ENCODE peak calls at places on chromosomes 11 and 22, in eight cellular contexts. E is HCT116, X is A549, K is endothelial cell of umbilical vein, R is K562, G is SK-N-SH, C is GM12878, N is H1. T is an unnamed sample.

GRCh38 chr11:123054301-123055065 is 7.5 kb downstream of the HSPA8 start:
- DNase-seq in E (peak), X (peak), K (peak), R (peak), G (peak), C (no peak), N (no peak), T (peak)

GRCh38 chr11:74307409-74307808 is 4.0 kb downstream of the P4HA3 start:
- DNase-seq in E (no peak), X (no peak), K (peak), R (no peak), G (peak), C (no peak), N (no peak), T (no peak)

GRCh38 chr22:36765131-36765942 is 10.6 kb downstream of the IFT27 start:
- DNase-seq in E (no peak), X (no peak), K (no peak), R (no peak), G (no peak), C (no peak), N (no peak), T (no peak)

GRCh38 chr22:38455530-38456271 is 702 bp upstream of the KCNJ4 start:
- DNase-seq in E (no peak), X (no peak), K (no peak), R (peak), G (peak), C (no peak), N (peak), T (no peak)

GRCh38 chr11:117238221-117238620 is 5.8 kb downstream of the RNF214 start:
- DNase-seq in E (no peak), X (no peak), K (no peak), R (no peak), G (no peak), C (no peak), N (no peak), T (no peak)

GRCh38 chr11:1257916-1258315 is 35.0 kb downstream of the MUC5B start:
- DNase-seq in E (no peak), X (no peak), K (no peak), R (no peak), G (no peak), C (no peak), N (no peak), T (no peak)

GRCh38 chr11:59545179-59546020 is 34.1 kb downstream of the OR4D9 start:
- DNase-seq in E (peak), X (peak), K (peak), R (peak), G (no peak), C (no peak), N (no peak), T (no peak)

GRCh38 chr11:127451852-127452251 is 451.3 kb upstream of the KIRREL3 start:
- DNase-seq in E (no peak), X (no peak), K (no peak), R (no peak), G (no peak), C (no peak), N (no peak), T (no peak)

GRCh38 chr11:75262961-75263852 is 22.6 kb downstream of the TPBGL start:
- DNase-seq in E (no peak), X (no peak), K (peak), R (no peak), G (no peak), C (no peak), N (no peak), T (no peak)

GRCh38 chr11:131688056-131688693 is 317.8 kb downstream of the NTM start:
- DNase-seq in E (no peak), X (peak), K (peak), R (peak), G (peak), C (no peak), N (peak), T (peak)

GRCh38 chr22:18968011-18968749 is 32.1 kb upstream of the PRODH start:
- DNase-seq in E (no peak), X (no peak), K (no peak), R (peak), G (no peak), C (no peak), N (peak), T (no peak)

GRCh38 chr11:122748968-122749687 is 89.2 kb upstream of the CRTAM start:
- DNase-seq in E (no peak), X (no peak), K (peak), R (no peak), G (no peak), C (peak), N (no peak), T (no peak)

GRCh38 chr11:70498171-70498571 is 99.8 kb downstream of the CTTN start:
- DNase-seq in E (no peak), X (no peak), K (no peak), R (no peak), G (no peak), C (no peak), N (no peak), T (no peak)

GRCh38 chr22:37747090-37747714 is 50.4 kb downstream of the TRIOBP start:
- DNase-seq in E (no peak), X (no peak), K (peak), R (peak), G (peak), C (no peak), N (no peak), T (no peak)

DNA sequence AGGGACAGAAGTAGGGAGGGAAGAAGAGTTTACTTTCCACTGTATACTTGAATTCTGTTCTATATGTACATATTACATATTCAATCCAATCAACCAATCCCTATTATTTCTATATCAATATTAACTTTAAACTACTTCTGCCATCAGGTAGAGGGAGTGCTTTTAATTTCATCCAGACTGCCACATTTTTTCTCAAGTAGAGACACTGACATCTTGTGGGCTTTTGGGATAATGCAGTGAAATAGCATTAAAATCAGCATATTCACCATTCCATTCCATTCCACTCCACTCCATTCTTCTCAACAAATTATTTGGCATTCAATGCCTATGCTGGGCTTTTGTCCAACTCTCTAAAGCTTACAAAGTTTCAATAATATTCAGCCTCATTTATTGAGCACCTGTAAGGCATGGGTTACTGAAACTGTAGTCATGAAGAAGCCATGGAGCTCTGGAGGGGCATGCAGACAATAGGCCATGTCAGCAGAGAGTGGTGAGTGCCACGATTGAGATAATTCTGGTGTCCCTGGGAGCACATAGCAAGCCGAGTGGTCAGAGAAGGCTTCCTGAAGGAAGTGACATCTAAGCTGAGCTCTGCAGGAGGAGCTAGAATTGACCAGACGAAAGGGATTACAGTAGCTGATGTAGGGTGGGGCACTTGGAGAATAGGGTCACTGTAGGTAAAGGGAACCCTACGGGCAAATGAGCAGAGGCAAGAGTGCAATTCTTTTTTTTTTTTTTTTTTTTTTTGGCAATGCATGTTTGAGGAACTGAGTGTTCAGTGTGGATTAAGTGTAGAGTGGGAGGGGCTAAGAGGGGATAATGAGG is 12.8 kb upstream of the CLPB start:
- DNase-seq in E (peak), X (peak), K (peak), R (peak), G (peak), C (no peak), N (no peak), T (peak)
- TF ChIP-seq MAX in E (no peak), X (no peak), K (no peak), R (no peak), G (no peak), C (no peak), N (no peak), T (no peak)

GRCh38 chr22:44164031-44164430 is 16.7 kb upstream of the PARVG start:
- DNase-seq in E (no peak), X (no peak), K (no peak), R (no peak), G (no peak), C (no peak), N (no peak), T (no peak)
- H3K4me2 ChIP-seq in E (no peak), X (no peak), K (no peak), R (no peak), G (no peak), C (no peak), N (no peak), T (no peak)

GRCh38 chr22:48819991-48820390 is 1007.7 kb downstream of the BRD1 start:
- DNase-seq in E (no peak), X (no peak), K (no peak), R (no peak), G (no peak), C (no peak), N (no peak), T (no peak)

GRCh38 chr22:48821346-48822186 is 1006.1 kb downstream of the BRD1 start:
- DNase-seq in E (no peak), X (no peak), K (no peak), R (no peak), G (no peak), C (no peak), N (no peak), T (no peak)

GRCh38 chr22:48822278-48823233 is 1005.1 kb downstream of the BRD1 start:
- DNase-seq in E (no peak), X (no peak), K (no peak), R (no peak), G (no peak), C (no peak), N (no peak), T (no peak)

GRCh38 chr22:48819232-48819631 is 1008.4 kb downstream of the BRD1 start:
- DNase-seq in E (no peak), X (no peak), K (no peak), R (no peak), G (no peak), C (no peak), N (no peak), T (no peak)

GRCh38 chr22:48820481-48821345 is 1007.0 kb downstream of the BRD1 start:
- DNase-seq in E (no peak), X (no peak), K (no peak), R (no peak), G (no peak), C (no peak), N (no peak), T (no peak)
- TF ChIP-seq MAX in E (no peak), X (no peak), K (no peak), R (no peak), G (no peak), C (no peak), N (no peak), T (no peak)

GRCh38 chr11:66118847-66119246 is 48.8 kb downstream of the PACS1 start:
- DNase-seq in E (no peak), X (no peak), K (no peak), R (no peak), G (no peak), C (no peak), N (no peak), T (no peak)

GRCh38 chr11:66112640-66113098 is 42.6 kb downstream of the PACS1 start:
- DNase-seq in E (no peak), X (no peak), K (peak), R (no peak), G (no peak), C (no peak), N (no peak), T (no peak)

GRCh38 chr11:66113132-66113856 is 43.2 kb downstream of the PACS1 start:
- DNase-seq in E (peak), X (peak), K (peak), R (peak), G (no peak), C (no peak), N (no peak), T (peak)

GRCh38 chr11:66116576-66117361 is 46.7 kb downstream of the PACS1 start:
- DNase-seq in E (no peak), X (no peak), K (no peak), R (no peak), G (no peak), C (no peak), N (no peak), T (no peak)

DNA sequence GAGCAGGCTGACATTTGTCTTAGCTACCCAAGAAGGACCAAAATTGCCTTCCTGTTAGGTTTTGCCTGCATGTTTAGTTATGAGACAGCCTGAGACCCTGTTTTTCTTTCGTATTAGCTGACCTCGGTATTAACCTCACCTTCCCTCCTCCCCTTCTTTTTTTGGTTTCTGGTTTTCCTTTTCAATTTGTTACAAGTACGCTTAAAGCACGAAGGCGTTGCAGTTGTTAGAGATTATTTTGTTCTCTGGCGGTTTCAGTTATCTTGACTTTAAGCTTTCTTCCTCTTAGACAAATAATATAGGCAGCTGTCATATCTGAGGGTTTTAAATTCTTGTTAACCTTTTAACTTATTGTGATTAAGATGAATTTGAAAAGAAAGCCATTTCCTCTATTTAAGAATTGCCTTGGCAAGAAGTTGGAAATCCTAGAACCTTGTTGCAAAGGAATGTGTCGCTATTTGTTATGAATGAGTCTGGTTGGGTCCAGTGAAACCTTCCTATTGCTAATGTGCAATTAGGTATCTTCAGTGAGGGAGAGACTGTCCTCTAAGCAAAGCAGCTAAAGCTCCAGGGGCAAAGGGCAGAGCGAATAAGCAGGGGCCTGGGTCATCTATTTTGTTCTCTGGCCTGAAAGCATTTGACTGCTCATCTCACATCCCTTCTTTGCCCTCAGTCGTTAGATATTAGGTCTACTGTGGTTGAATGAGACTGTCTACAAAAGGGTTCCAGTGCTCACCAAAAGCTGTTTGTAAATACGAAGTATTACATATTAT is 45.8 kb downstream of the PACS1 start:
- DNase-seq in E (no peak), X (no peak), K (peak), R (no peak), G (no peak), C (peak), N (no peak), T (peak)
- H3K4me2 ChIP-seq in E (no peak), X (peak), K (peak), R (peak), G (peak), C (peak), N (no peak), T (peak)

DNA sequence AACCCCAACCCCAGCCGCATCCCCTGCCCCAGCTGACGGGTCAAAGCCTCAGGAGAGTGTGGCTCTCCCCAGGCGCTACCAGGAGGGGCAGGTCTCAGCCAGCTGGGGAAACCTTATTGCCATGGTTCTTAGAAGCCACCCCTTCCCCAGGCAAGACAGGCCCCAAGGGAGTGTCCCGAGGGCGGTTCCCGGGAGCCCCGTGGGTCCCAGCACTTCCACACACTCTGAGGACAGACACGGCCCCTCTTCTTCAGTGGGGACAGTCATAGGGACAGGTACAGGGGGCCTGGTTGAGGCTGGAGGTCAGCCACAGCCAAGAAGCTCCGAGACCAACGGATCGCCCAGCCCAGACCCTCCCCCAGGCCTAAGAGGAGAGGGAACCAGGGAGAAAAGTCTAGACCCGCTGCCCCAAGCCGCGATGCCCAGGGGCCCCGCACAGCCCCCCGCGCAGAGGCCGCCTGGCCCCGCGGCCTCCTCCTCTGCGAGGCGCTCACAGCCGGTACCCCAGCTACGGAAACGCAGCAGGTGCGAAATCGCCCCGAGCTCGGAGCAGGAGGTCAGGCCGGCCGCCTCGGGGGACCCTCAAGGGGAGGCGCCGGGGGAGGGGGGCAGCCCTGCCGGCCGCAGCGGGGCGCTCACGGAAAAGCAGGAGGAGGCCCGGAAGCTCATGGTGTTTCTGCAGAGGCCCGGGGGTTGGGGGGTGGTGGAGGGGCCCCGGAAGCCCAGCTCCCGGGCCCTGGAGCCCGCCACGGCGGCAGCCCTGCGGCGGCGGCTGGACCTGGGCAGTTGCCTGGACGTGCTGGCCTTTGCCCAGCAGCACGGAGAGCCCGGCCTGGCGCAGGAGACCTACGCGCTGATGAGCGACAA is 2.6 kb downstream of the KLHDC7B start:
- DNase-seq in E (no peak), X (no peak), K (no peak), R (no peak), G (peak), C (no peak), N (peak), T (no peak)
- TF ChIP-seq MAX in E (no peak), X (no peak), K (no peak), R (no peak), G (no peak), C (peak), N (no peak), T (no peak)

GRCh38 chr11:33907419-33907818 is 15.5 kb upstream of the LMO2 start:
- DNase-seq in E (no peak), X (no peak), K (no peak), R (no peak), G (no peak), C (no peak), N (no peak), T (no peak)
- H3K4me2 ChIP-seq in E (no peak), X (no peak), K (no peak), R (no peak), G (no peak), C (no peak), N (no peak), T (no peak)

DNA sequence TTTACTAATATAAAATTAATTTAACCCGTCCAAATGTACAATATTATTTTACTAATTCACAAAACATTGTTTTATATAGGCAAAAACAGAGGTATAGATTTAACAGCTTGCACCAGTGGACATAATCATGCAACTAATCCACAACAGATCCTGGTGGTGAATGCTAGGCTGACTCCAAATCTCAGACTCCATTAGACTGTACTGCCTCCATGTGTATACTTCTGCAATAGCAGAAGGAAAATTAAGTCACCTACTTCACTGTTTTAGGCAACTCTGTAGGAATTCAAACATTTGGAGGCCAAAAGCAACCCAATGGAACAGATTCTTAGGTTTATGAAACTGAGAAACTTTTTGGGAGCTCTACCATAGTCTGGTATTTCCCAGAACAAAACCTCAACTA is 30.0 kb upstream of the RAB39A start:
- DNase-seq in E (peak), X (peak), K (peak), R (peak), G (peak), C (peak), N (no peak), T (peak)
- TF ChIP-seq MAX in E (no peak), X (no peak), K (no peak), R (no peak), G (no peak), C (no peak), N (no peak), T (no peak)

DNA sequence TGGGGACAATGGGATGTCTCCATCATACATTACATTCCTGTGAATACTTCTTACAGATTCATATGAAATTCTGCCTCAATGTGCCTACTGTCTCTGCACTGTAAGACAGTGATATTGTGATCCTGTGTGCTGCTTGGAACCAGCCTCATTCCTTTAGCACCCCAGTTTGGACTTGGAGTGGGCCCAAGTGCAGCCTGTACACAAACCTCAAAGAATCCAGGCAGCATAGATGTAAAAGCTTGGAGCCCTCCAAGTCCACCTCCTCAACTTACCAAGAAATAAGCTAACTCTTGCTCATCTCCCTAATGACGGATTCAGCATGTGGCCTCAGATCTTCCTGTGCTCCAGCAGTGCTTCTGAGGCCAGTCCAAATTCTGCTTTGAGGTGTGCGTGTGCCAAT is 24.4 kb downstream of the GRAP2 start:
- DNase-seq in E (no peak), X (no peak), K (no peak), R (no peak), G (no peak), C (no peak), N (no peak), T (no peak)
- H3K4me2 ChIP-seq in E (no peak), X (no peak), K (no peak), R (no peak), G (no peak), C (no peak), N (no peak), T (no peak)

GRCh38 chr11:10294289-10294953 is 402 bp upstream of the SBF2 start:
- DNase-seq in E (no peak), X (peak), K (peak), R (no peak), G (peak), C (no peak), N (peak), T (no peak)

GRCh38 chr11:10301656-10302293 is 3.1 kb upstream of the ADM start:
- DNase-seq in E (no peak), X (no peak), K (no peak), R (no peak), G (no peak), C (no peak), N (no peak), T (no peak)

GRCh38 chr11:10295056-10295901 is 1.3 kb upstream of the SBF2 start:
- DNase-seq in E (no peak), X (no peak), K (peak), R (no peak), G (no peak), C (no peak), N (no peak), T (no peak)

GRCh38 chr11:10302294-10302743 is 2.6 kb upstream of the ADM start:
- DNase-seq in E (no peak), X (no peak), K (no peak), R (no peak), G (no peak), C (no peak), N (no peak), T (no peak)

DNA sequence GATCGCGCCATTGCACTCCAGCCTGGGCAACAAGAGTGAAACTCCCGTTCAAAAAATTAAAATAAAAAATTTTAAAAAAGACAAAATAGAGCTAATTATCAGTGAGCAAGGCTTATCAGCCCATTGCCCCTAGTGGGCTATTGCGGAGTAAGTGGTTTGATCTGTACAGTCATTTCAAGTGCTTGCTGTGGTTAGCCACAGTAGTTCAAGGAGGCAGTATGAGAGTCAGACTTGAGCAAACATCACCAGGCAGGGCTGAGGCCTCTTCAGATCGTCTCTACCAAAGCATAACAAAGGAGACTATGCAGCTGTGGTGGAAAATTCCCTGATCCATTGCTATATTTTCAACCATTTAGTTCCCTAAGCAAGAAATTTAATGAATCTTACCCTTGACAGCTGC is 4.3 kb upstream of the SBF2 start:
- DNase-seq in E (no peak), X (no peak), K (no peak), R (no peak), G (no peak), C (peak), N (no peak), T (peak)
- TF ChIP-seq MAX in E (no peak), X (no peak), K (no peak), R (no peak), G (no peak), C (no peak), N (no peak), T (no peak)

T was measured in HepG2.